ENCODE peak calls at places on chromosomes 4 and X, in ten cellular contexts. One of them, this sample, is unnamed.

GRCh38 chr4:88091378-88091777 is 67.1 kb downstream of the ABCG2 start:
- DNase-seq in activated CD4-positive, alpha-beta T cell treated with anti-CD3 and anti-CD28 coated beads for 24 hours: no peak
- DNase-seq in HT1080: no peak
- DNase-seq in AG09319: no peak
- DNase-seq in T-helper 1 cell: no peak
- DNase-seq in NCI-H69: no peak
- DNase-seq in adipocyte: no peak
- DNase-seq in GM13977: no peak
- DNase-seq in osteocyte: no peak
- DNase-seq in NCI-H2171 treated with DMSO at 0.1 percent for 48 hours: no peak
- DNase-seq in this sample: no peak

GRCh38 chrX:105872921-105873320 is 50.6 kb downstream of the NRK start:
- DNase-seq in HT1080: no peak
- DNase-seq in osteocyte: no peak
- DNase-seq in NCI-H69: no peak
- DNase-seq in adipocyte: peak
- DNase-seq in GM13977: no peak
- DNase-seq in AG09319: no peak
- DNase-seq in NCI-H2171 treated with DMSO at 0.1 percent for 48 hours: no peak
- DNase-seq in T-helper 1 cell: no peak
- DNase-seq in activated CD4-positive, alpha-beta T cell treated with anti-CD3 and anti-CD28 coated beads for 24 hours: no peak
- DNase-seq in this sample: no peak

GRCh38 chr4:156217236-156217635 is 263.6 kb upstream of the CTSO start:
- DNase-seq in T-helper 1 cell: no peak
- DNase-seq in NCI-H69: no peak
- DNase-seq in AG09319: no peak
- DNase-seq in activated CD4-positive, alpha-beta T cell treated with anti-CD3 and anti-CD28 coated beads for 24 hours: no peak
- DNase-seq in NCI-H2171 treated with DMSO at 0.1 percent for 48 hours: no peak
- DNase-seq in GM13977: no peak
- DNase-seq in osteocyte: no peak
- DNase-seq in adipocyte: no peak
- DNase-seq in HT1080: no peak
- DNase-seq in this sample: no peak

GRCh38 chr4:183348706-183349659 is 26.8 kb upstream of the CLDN24 start:
- DNase-seq in AG09319: peak
- DNase-seq in NCI-H69: no peak
- DNase-seq in NCI-H2171 treated with DMSO at 0.1 percent for 48 hours: no peak
- DNase-seq in HT1080: peak
- DNase-seq in T-helper 1 cell: no peak
- DNase-seq in osteocyte: no peak
- DNase-seq in GM13977: no peak
- DNase-seq in adipocyte: peak
- DNase-seq in activated CD4-positive, alpha-beta T cell treated with anti-CD3 and anti-CD28 coated beads for 24 hours: peak
- DNase-seq in this sample: no peak

GRCh38 chr4:98577956-98578355 is 80.5 kb downstream of the TSPAN5 start:
- DNase-seq in activated CD4-positive, alpha-beta T cell treated with anti-CD3 and anti-CD28 coated beads for 24 hours: no peak
- DNase-seq in T-helper 1 cell: no peak
- DNase-seq in GM13977: no peak
- DNase-seq in AG09319: no peak
- DNase-seq in NCI-H2171 treated with DMSO at 0.1 percent for 48 hours: no peak
- DNase-seq in HT1080: no peak
- DNase-seq in osteocyte: no peak
- DNase-seq in NCI-H69: no peak
- DNase-seq in adipocyte: no peak
- DNase-seq in this sample: no peak

GRCh38 chrX:69285401-69285871 is 120.2 kb upstream of the PJA1 start:
- DNase-seq in AG09319: no peak
- DNase-seq in HT1080: no peak
- DNase-seq in NCI-H2171 treated with DMSO at 0.1 percent for 48 hours: no peak
- DNase-seq in T-helper 1 cell: no peak
- DNase-seq in GM13977: no peak
- DNase-seq in adipocyte: no peak
- DNase-seq in activated CD4-positive, alpha-beta T cell treated with anti-CD3 and anti-CD28 coated beads for 24 hours: no peak
- DNase-seq in NCI-H69: no peak
- DNase-seq in osteocyte: no peak
- DNase-seq in this sample: peak

GRCh38 chr4:54625391-54625790 is 32.4 kb upstream of the KIT start:
- DNase-seq in GM13977: no peak
- DNase-seq in T-helper 1 cell: no peak
- DNase-seq in activated CD4-positive, alpha-beta T cell treated with anti-CD3 and anti-CD28 coated beads for 24 hours: no peak
- DNase-seq in AG09319: no peak
- DNase-seq in osteocyte: no peak
- DNase-seq in HT1080: no peak
- DNase-seq in NCI-H69: no peak
- DNase-seq in NCI-H2171 treated with DMSO at 0.1 percent for 48 hours: no peak
- DNase-seq in adipocyte: peak
- DNase-seq in this sample: no peak

GRCh38 chr4:23822181-23822580 is 67.7 kb downstream of the PPARGC1A start:
- DNase-seq in adipocyte: no peak
- DNase-seq in osteocyte: no peak
- DNase-seq in AG09319: no peak
- DNase-seq in T-helper 1 cell: no peak
- DNase-seq in activated CD4-positive, alpha-beta T cell treated with anti-CD3 and anti-CD28 coated beads for 24 hours: no peak
- DNase-seq in GM13977: no peak
- DNase-seq in NCI-H2171 treated with DMSO at 0.1 percent for 48 hours: no peak
- DNase-seq in HT1080: peak
- DNase-seq in NCI-H69: no peak
- DNase-seq in this sample: no peak

GRCh38 chrX:110135618-110136017 is 132.7 kb downstream of the TMEM164 start:
- DNase-seq in HT1080: no peak
- DNase-seq in AG09319: no peak
- DNase-seq in T-helper 1 cell: no peak
- DNase-seq in osteocyte: no peak
- DNase-seq in adipocyte: no peak
- DNase-seq in GM13977: no peak
- DNase-seq in NCI-H69: no peak
- DNase-seq in activated CD4-positive, alpha-beta T cell treated with anti-CD3 and anti-CD28 coated beads for 24 hours: no peak
- DNase-seq in NCI-H2171 treated with DMSO at 0.1 percent for 48 hours: no peak
- DNase-seq in this sample: no peak

GRCh38 chr4:168511780-168512467 is 15.1 kb downstream of the PALLD start:
- DNase-seq in T-helper 1 cell: peak
- DNase-seq in NCI-H2171 treated with DMSO at 0.1 percent for 48 hours: no peak
- DNase-seq in adipocyte: no peak
- DNase-seq in activated CD4-positive, alpha-beta T cell treated with anti-CD3 and anti-CD28 coated beads for 24 hours: no peak
- DNase-seq in GM13977: no peak
- DNase-seq in osteocyte: no peak
- DNase-seq in AG09319: no peak
- DNase-seq in NCI-H69: peak
- DNase-seq in HT1080: no peak
- DNase-seq in this sample: no peak

GRCh38 chrX:18390941-18391538 is 34.4 kb upstream of the CDKL5 start:
- DNase-seq in T-helper 1 cell: peak
- DNase-seq in AG09319: peak
- DNase-seq in activated CD4-positive, alpha-beta T cell treated with anti-CD3 and anti-CD28 coated beads for 24 hours: peak
- DNase-seq in adipocyte: peak
- DNase-seq in GM13977: peak
- DNase-seq in osteocyte: no peak
- DNase-seq in HT1080: peak
- DNase-seq in NCI-H69: peak
- DNase-seq in NCI-H2171 treated with DMSO at 0.1 percent for 48 hours: peak
- DNase-seq in this sample: peak

GRCh38 chr4:115119804-115120352 is 6.5 kb upstream of the NDST4 start:
- DNase-seq in osteocyte: no peak
- DNase-seq in activated CD4-positive, alpha-beta T cell treated with anti-CD3 and anti-CD28 coated beads for 24 hours: no peak
- DNase-seq in NCI-H2171 treated with DMSO at 0.1 percent for 48 hours: peak
- DNase-seq in HT1080: no peak
- DNase-seq in T-helper 1 cell: no peak
- DNase-seq in NCI-H69: peak
- DNase-seq in GM13977: no peak
- DNase-seq in adipocyte: peak
- DNase-seq in AG09319: no peak
- DNase-seq in this sample: no peak

GRCh38 chr4:148776944-148777343 is 334.7 kb upstream of the NR3C2 start:
- DNase-seq in HT1080: peak
- DNase-seq in activated CD4-positive, alpha-beta T cell treated with anti-CD3 and anti-CD28 coated beads for 24 hours: no peak
- DNase-seq in GM13977: no peak
- DNase-seq in T-helper 1 cell: no peak
- DNase-seq in AG09319: no peak
- DNase-seq in NCI-H2171 treated with DMSO at 0.1 percent for 48 hours: no peak
- DNase-seq in adipocyte: peak
- DNase-seq in NCI-H69: no peak
- DNase-seq in osteocyte: no peak
- DNase-seq in this sample: no peak

GRCh38 chr4:6221851-6222760 is 21.8 kb upstream of the JAKMIP1 start:
- DNase-seq in adipocyte: peak
- DNase-seq in NCI-H69: peak
- DNase-seq in activated CD4-positive, alpha-beta T cell treated with anti-CD3 and anti-CD28 coated beads for 24 hours: no peak
- DNase-seq in AG09319: no peak
- DNase-seq in T-helper 1 cell: no peak
- DNase-seq in osteocyte: peak
- DNase-seq in NCI-H2171 treated with DMSO at 0.1 percent for 48 hours: peak
- DNase-seq in HT1080: no peak
- DNase-seq in GM13977: no peak
- DNase-seq in this sample: peak

GRCh38 chr4:26510334-26510705 is 20.0 kb upstream of the CCKAR start:
- DNase-seq in NCI-H2171 treated with DMSO at 0.1 percent for 48 hours: no peak
- DNase-seq in T-helper 1 cell: no peak
- DNase-seq in activated CD4-positive, alpha-beta T cell treated with anti-CD3 and anti-CD28 coated beads for 24 hours: no peak
- DNase-seq in NCI-H69: no peak
- DNase-seq in adipocyte: peak
- DNase-seq in AG09319: no peak
- DNase-seq in osteocyte: peak
- DNase-seq in GM13977: no peak
- DNase-seq in HT1080: no peak
- DNase-seq in this sample: no peak

GRCh38 chr4:4384837-4385236 is 2.1 kb upstream of the NSG1 start:
- DNase-seq in HT1080: peak
- DNase-seq in T-helper 1 cell: no peak
- DNase-seq in AG09319: no peak
- DNase-seq in NCI-H2171 treated with DMSO at 0.1 percent for 48 hours: no peak
- DNase-seq in GM13977: no peak
- DNase-seq in activated CD4-positive, alpha-beta T cell treated with anti-CD3 and anti-CD28 coated beads for 24 hours: no peak
- DNase-seq in osteocyte: no peak
- DNase-seq in NCI-H69: peak
- DNase-seq in adipocyte: no peak
- DNase-seq in this sample: no peak

GRCh38 chr4:80257851-80258250 is 8.6 kb upstream of the FGF5 start:
- DNase-seq in NCI-H69: no peak
- DNase-seq in activated CD4-positive, alpha-beta T cell treated with anti-CD3 and anti-CD28 coated beads for 24 hours: no peak
- DNase-seq in adipocyte: no peak
- DNase-seq in T-helper 1 cell: no peak
- DNase-seq in HT1080: no peak
- DNase-seq in NCI-H2171 treated with DMSO at 0.1 percent for 48 hours: peak
- DNase-seq in AG09319: no peak
- DNase-seq in GM13977: no peak
- DNase-seq in osteocyte: no peak
- DNase-seq in this sample: no peak

GRCh38 chr4:127782275-127783025 is at the start of gene HSPA4L:
- DNase-seq in T-helper 1 cell: no peak
- DNase-seq in NCI-H69: peak
- DNase-seq in activated CD4-positive, alpha-beta T cell treated with anti-CD3 and anti-CD28 coated beads for 24 hours: peak
- DNase-seq in HT1080: no peak
- DNase-seq in AG09319: no peak
- DNase-seq in NCI-H2171 treated with DMSO at 0.1 percent for 48 hours: peak
- DNase-seq in adipocyte: peak
- DNase-seq in osteocyte: no peak
- DNase-seq in GM13977: peak
- DNase-seq in this sample: peak

GRCh38 chr4:82801910-82802521 is 3.4 kb upstream of the SCD5 start:
- DNase-seq in osteocyte: no peak
- DNase-seq in HT1080: peak
- DNase-seq in NCI-H69: peak
- DNase-seq in GM13977: no peak
- DNase-seq in adipocyte: peak
- DNase-seq in AG09319: no peak
- DNase-seq in activated CD4-positive, alpha-beta T cell treated with anti-CD3 and anti-CD28 coated beads for 24 hours: no peak
- DNase-seq in NCI-H2171 treated with DMSO at 0.1 percent for 48 hours: no peak
- DNase-seq in T-helper 1 cell: no peak
- DNase-seq in this sample: no peak

GRCh38 chr4:7248857-7249256 is 56.5 kb downstream of the SORCS2 start:
- DNase-seq in AG09319: no peak
- DNase-seq in osteocyte: no peak
- DNase-seq in NCI-H69: no peak
- DNase-seq in HT1080: no peak
- DNase-seq in T-helper 1 cell: no peak
- DNase-seq in NCI-H2171 treated with DMSO at 0.1 percent for 48 hours: no peak
- DNase-seq in activated CD4-positive, alpha-beta T cell treated with anti-CD3 and anti-CD28 coated beads for 24 hours: no peak
- DNase-seq in adipocyte: no peak
- DNase-seq in GM13977: no peak
- DNase-seq in this sample: no peak

GRCh38 chr4:38753021-38753806 is 29.6 kb downstream of the TLR10 start:
- DNase-seq in GM13977: no peak
- DNase-seq in activated CD4-positive, alpha-beta T cell treated with anti-CD3 and anti-CD28 coated beads for 24 hours: no peak
- DNase-seq in NCI-H69: peak
- DNase-seq in HT1080: peak
- DNase-seq in T-helper 1 cell: no peak
- DNase-seq in osteocyte: peak
- DNase-seq in AG09319: peak
- DNase-seq in NCI-H2171 treated with DMSO at 0.1 percent for 48 hours: peak
- DNase-seq in adipocyte: peak
- DNase-seq in this sample: peak